ENCODE peak calls at places on chromosome 16, in five cellular contexts. D is ascending aorta; V is activated CD4-positive, alpha-beta T cell treated with anti-CD3 and anti-CD28 coated beads, Interleukin-2, amount 50 U/mL, for 48 hours; Y is HS-27A; G is left ventricle myocardium inferior. U is an unnamed sample.

GRCh38 chr16:5895137-5895536 is 797.5 kb upstream of the EEF2KMT start:
- DNase-seq in Y (no peak), G (no peak), V (no peak), D (no peak), U (no peak)

GRCh38 chr16:52993179-52993578 is 59.5 kb downstream of the CHD9NB start:
- DNase-seq in G (no peak), Y (no peak), V (no peak), D (no peak), U (no peak)

GRCh38 chr16:1788708-1789100 is 4.8 kb downstream of the IGFALS start:
- DNase-seq in D (peak), Y (no peak), G (no peak), V (no peak), U (no peak)

GRCh38 chr16:20954574-20954973 is 54.0 kb downstream of the LYRM1 start:
- DNase-seq in V (no peak), G (no peak), Y (no peak), D (no peak), U (no peak)

GRCh38 chr16:67800252-67801046 is 5.9 kb downstream of the RANBP10 start:
- DNase-seq in Y (no peak), G (peak), V (no peak), D (no peak), U (no peak)

GRCh38 chr16:89691986-89692569 is 5.6 kb downstream of the CDK10 start:
- DNase-seq in D (no peak), G (no peak), Y (no peak), V (no peak), U (no peak)

GRCh38 chr16:31022574-31023251 is 10.6 kb upstream of the STX4 start:
- DNase-seq in D (no peak), V (no peak), G (no peak), Y (no peak), U (no peak)

GRCh38 chr16:82633964-82634600 is 7.3 kb downstream of the CDH13 start:
- DNase-seq in G (no peak), D (peak), V (no peak), Y (no peak), U (no peak)

GRCh38 chr16:71954699-71955195 is 45.5 kb downstream of the PKD1L3 start:
- DNase-seq in Y (no peak), V (no peak), D (no peak), G (no peak), U (no peak)

GRCh38 chr16:56321571-56321970 is 103.8 kb downstream of the AMFR start:
- DNase-seq in G (no peak), V (no peak), Y (no peak), D (no peak), U (no peak)

GRCh38 chr16:2905988-2906387 is 5.7 kb upstream of the FLYWCH1 start:
- DNase-seq in D (no peak), G (no peak), V (no peak), Y (no peak), U (no peak)

GRCh38 chr16:85046957-85047866 is 19.6 kb downstream of the KIAA0513 start:
- DNase-seq in G (no peak), Y (no peak), V (no peak), D (no peak), U (no peak)

GRCh38 chr16:4334724-4335495 is 16.2 kb downstream of the PAM16 start:
- DNase-seq in D (no peak), G (no peak), V (no peak), Y (no peak), U (no peak)

GRCh38 chr16:56824335-56824734 is 40.7 kb upstream of the SLC12A3 start:
- DNase-seq in V (no peak), G (peak), D (no peak), Y (no peak), U (no peak)

GRCh38 chr16:8712589-8713361 is 38.4 kb downstream of the ABAT start:
- DNase-seq in V (no peak), D (no peak), Y (no peak), G (no peak), U (no peak)

GRCh38 chr16:719815-720506 is 985 bp upstream of the ANTKMT start:
- DNase-seq in V (no peak), Y (no peak), G (no peak), D (no peak), U (no peak)

GRCh38 chr16:63461248-63461841 is 1425.1 kb upstream of the CDH8 start:
- DNase-seq in V (no peak), D (no peak), Y (no peak), G (no peak), U (no peak)

GRCh38 chr16:35751191-35751941 is 2292.0 kb downstream of the TP53TG3F start:
- DNase-seq in V (no peak), G (no peak), Y (no peak), D (peak), U (no peak)

GRCh38 chr16:83952587-83952939 is 477 bp upstream of the OSGIN1 start:
- DNase-seq in Y (no peak), V (no peak), D (no peak), G (no peak), U (no peak)

GRCh38 chr16:27242868-27243590 is 25.5 kb downstream of the NSMCE1 start:
- DNase-seq in G (no peak), V (peak), Y (no peak), D (peak), U (peak)

GRCh38 chr16:2157480-2158261 is 2.1 kb downstream of the TRAF7 start:
- DNase-seq in Y (no peak), D (no peak), G (no peak), V (no peak), U (no peak)

GRCh38 chr16:49899991-49900690 is 44.2 kb upstream of the ZNF423 start:
- DNase-seq in V (no peak), G (no peak), Y (no peak), D (no peak), U (no peak)

GRCh38 chr16:88430524-88431446 is 22.3 kb upstream of the ZFPM1 start:
- DNase-seq in G (peak), D (no peak), Y (no peak), V (peak), U (no peak)

GRCh38 chr16:82063456-82064082 is 28.5 kb downstream of the HSD17B2 start:
- DNase-seq in D (no peak), Y (no peak), G (no peak), V (no peak), U (no peak)

U was measured in glomerular endothelial cell.